ENCODE peak calls at places on chromosomes 3 and 15, in four cellular contexts. T, A, D and W are unnamed samples.

GRCh38 chr3:196348698-196349097 is 10.5 kb upstream of the TM4SF19 start:
- DNase-seq in T (no peak), A (no peak), D (no peak), W (no peak)

GRCh38 chr3:3998140-3998977 is 199.1 kb downstream of the LRRN1 start:
- DNase-seq in T (peak; percentile 52), A (peak; percentile 23), D (peak; percentile 65), W (peak; percentile 58)

GRCh38 chr3:191369081-191370010 is 39.0 kb upstream of the UTS2B start:
- DNase-seq in T (no peak), A (no peak), D (no peak), W (no peak)

GRCh38 chr15:63764124-63764827 is 69.5 kb downstream of the HERC1 start:
- DNase-seq in T (no peak), A (no peak), D (no peak), W (no peak)

GRCh38 chr3:3802021-3802420 is 2.8 kb downstream of the LRRN1 start:
- DNase-seq in T (no peak), A (no peak), D (no peak), W (no peak)

GRCh38 chr3:195770081-195770840 is 41.5 kb downstream of the MUC4 start:
- DNase-seq in T (no peak), A (no peak), D (no peak), W (no peak)

GRCh38 chr3:35012210-35012609 is 627.1 kb upstream of the ARPP21 start:
- DNase-seq in T (no peak), A (no peak), D (no peak), W (peak; percentile 26)

GRCh38 chr3:172675371-172676193 is 35.3 kb downstream of the NCEH1 start:
- DNase-seq in T (peak; percentile 53), A (no peak), D (peak; percentile 65), W (no peak)

GRCh38 chr3:151290673-151291072 is 12.3 kb upstream of the P2RY14 start:
- DNase-seq in T (no peak), A (no peak), D (no peak), W (peak; percentile 48)

GRCh38 chr3:161295325-161295724 is 74.2 kb downstream of the NMD3 start:
- DNase-seq in T (peak; percentile 8), A (no peak), D (no peak), W (no peak)

GRCh38 chr15:57251941-57252340 is 124.4 kb upstream of the CGNL1 start:
- DNase-seq in T (no peak), A (no peak), D (no peak), W (no peak)

GRCh38 chr15:96270581-96271172 is 59.8 kb upstream of the NR2F2 start:
- DNase-seq in T (peak; percentile 87), A (no peak), D (no peak), W (peak; percentile 42)

GRCh38 chr3:150149651-150150051 is 179.0 kb upstream of the PFN2 start:
- DNase-seq in T (no peak), A (no peak), D (no peak), W (no peak)

GRCh38 chr3:134083626-134084229 is 54.0 kb upstream of the SLCO2A1 start:
- DNase-seq in T (no peak), A (no peak), D (no peak), W (no peak)

GRCh38 chr15:71599404-71600225 is 210.7 kb upstream of the NR2E3 start:
- DNase-seq in T (no peak), A (no peak), D (no peak), W (no peak)

GRCh38 chr15:64690008-64690407 is 85.4 kb downstream of the RBPMS2 start:
- DNase-seq in T (no peak), A (no peak), D (no peak), W (no peak)

GRCh38 chr3:171788546-171789351 is 21.5 kb downstream of the PLD1 start:
- DNase-seq in T (peak; percentile 63), A (no peak), D (peak; percentile 46), W (no peak)

GRCh38 chr3:126005951-126006350 is 37.0 kb downstream of the ROPN1B start:
- DNase-seq in T (no peak), A (no peak), D (no peak), W (no peak)

GRCh38 chr3:79380581-79380980 is 387.2 kb downstream of the ROBO1 start:
- DNase-seq in T (no peak), A (no peak), D (no peak), W (no peak)

GRCh38 chr3:101803152-101803782 is 24.3 kb downstream of the NXPE3 start:
- DNase-seq in T (peak; percentile 74), A (no peak), D (peak; percentile 72), W (peak; percentile 54)

GRCh38 chr3:31543375-31543774 is 10.7 kb downstream of the STT3B start:
- DNase-seq in T (no peak), A (no peak), D (no peak), W (no peak)

GRCh38 chr3:131031660-131032059 is 5.0 kb downstream of the NEK11 start:
- DNase-seq in T (no peak), A (no peak), D (no peak), W (no peak)

GRCh38 chr3:131036200-131036816 is 9.6 kb downstream of the NEK11 start:
- DNase-seq in T (no peak), A (no peak), D (no peak), W (peak; percentile 12)

GRCh38 chr3:131038326-131038725 is 11.6 kb downstream of the NEK11 start:
- DNase-seq in T (no peak), A (no peak), D (no peak), W (no peak)

GRCh38 chr3:131033480-131034080 is 6.9 kb downstream of the NEK11 start:
- DNase-seq in T (peak; percentile 43), A (no peak), D (peak; percentile 57), W (peak; percentile 40)

GRCh38 chr3:131036986-131037385 is 10.3 kb downstream of the NEK11 start:
- DNase-seq in T (no peak), A (no peak), D (no peak), W (no peak)
- TF ChIP-seq PHF8 in T (no peak), A (no peak), D (no peak), W (no peak)

DNA sequence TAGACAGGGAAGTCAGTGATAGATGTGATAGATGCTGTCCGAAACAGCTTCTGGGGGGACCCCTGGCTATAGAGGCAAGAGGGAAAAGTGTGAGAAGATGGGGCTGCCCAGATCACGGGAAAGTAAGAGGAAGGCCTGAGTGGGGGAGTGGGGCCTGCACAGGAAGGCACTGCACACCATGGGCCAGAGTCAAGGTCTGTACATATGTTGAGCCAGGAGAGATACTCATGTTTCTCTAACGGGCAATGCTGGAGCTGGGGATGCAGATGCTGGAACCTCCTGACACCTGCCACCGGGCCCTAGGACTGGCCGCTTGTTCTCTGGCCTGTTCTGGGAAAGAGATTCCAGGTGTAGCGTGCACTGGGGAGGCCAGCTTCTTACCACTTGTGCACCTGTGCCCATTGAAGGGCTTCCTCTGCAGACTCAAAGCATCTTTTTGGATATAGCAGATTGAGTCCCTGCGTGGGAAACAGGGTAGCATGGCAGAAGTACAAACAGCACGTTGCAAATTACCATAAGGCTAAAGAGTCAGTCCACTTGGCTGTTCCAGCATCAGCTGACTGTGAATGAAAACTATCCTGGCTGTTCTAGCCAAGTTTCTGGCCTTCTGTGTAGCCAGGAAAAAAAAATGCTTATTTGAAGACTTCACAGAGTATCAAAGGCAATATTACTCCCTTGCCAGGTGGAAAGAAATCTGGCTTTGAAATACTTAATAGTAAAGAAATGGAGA is 77.1 kb upstream of the GSK3B start:
- DNase-seq in T (no peak), A (no peak), D (no peak), W (no peak)
- TF ChIP-seq PHF8 in T (no peak), A (no peak), D (no peak), W (no peak)

GRCh38 chr3:169811606-169812123 is 1.0 kb upstream of the LRRIQ4 start:
- DNase-seq in T (no peak), A (no peak), D (no peak), W (no peak)

GRCh38 chr3:169812124-169812843 is 386 bp upstream of the LRRIQ4 start:
- DNase-seq in T (no peak), A (no peak), D (no peak), W (no peak)

GRCh38 chr3:169815590-169816150 is 3.0 kb upstream of the LRRC34 start:
- DNase-seq in T (no peak), A (no peak), D (no peak), W (no peak)

GRCh38 chr3:169812844-169813677 is at the start of the genes LRRC34 and LRRIQ4:
- DNase-seq in T (no peak), A (peak; percentile 83), D (no peak), W (no peak)

GRCh38 chr3:169813757-169814517 is 1.2 kb upstream of the LRRC34 start:
- DNase-seq in T (peak; percentile 33), A (peak; percentile 54), D (no peak), W (peak; percentile 42)
- TF ChIP-seq PHF8 in T (no peak), A (no peak), D (no peak), W (no peak)

GRCh38 chr3:192795021-192795420 is 67.7 kb upstream of the FGF12 start:
- DNase-seq in T (no peak), A (no peak), D (no peak), W (no peak)
- TF ChIP-seq PHF8 in T (no peak), A (no peak), D (no peak), W (no peak)

GRCh38 chr15:39851505-39852082 is 68.5 kb downstream of the GPR176 start:
- DNase-seq in T (no peak), A (no peak), D (no peak), W (no peak)
- TF ChIP-seq PHF8 in T (no peak), A (no peak), D (no peak), W (no peak)

GRCh38 chr3:156677536-156677935 is 3.1 kb downstream of the TIPARP start:
- DNase-seq in T (no peak), A (no peak), D (no peak), W (no peak)
- TF ChIP-seq PHF8 in T (no peak), A (no peak), D (no peak), W (no peak)

GRCh38 chr3:138867996-138868395 is 33.3 kb upstream of the PIK3CB start:
- DNase-seq in T (no peak), A (no peak), D (no peak), W (no peak)

GRCh38 chr3:138863776-138864113 is 29.0 kb upstream of the PIK3CB start:
- DNase-seq in T (no peak), A (no peak), D (no peak), W (no peak)

GRCh38 chr3:138861755-138862333 is 27.1 kb upstream of the PIK3CB start:
- DNase-seq in T (no peak), A (no peak), D (peak; percentile 42), W (peak; percentile 10)

GRCh38 chr3:138862924-138863775 is 28.4 kb upstream of the PIK3CB start:
- DNase-seq in T (peak; percentile 97), A (no peak), D (peak; percentile 84), W (peak; percentile 88)

DNA sequence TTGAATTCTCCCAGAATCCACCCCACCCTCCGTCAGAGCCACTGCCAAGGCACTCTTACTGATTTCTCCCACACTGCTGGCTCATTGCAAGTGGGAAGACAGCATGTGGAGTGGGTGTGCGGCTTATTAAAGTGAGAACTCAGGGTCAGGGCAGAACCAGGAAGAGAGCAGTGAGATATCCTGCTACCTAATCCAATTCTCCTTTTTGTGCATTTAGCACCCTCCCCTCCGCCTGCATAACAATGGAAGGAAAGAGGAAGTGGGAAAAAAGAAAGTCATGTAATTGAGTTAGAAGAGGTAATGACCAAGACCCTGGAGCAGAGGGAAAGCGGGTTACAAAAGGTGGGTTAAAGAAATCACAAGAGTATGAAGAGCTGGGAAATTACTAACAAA is 27.8 kb upstream of the PIK3CB start:
- DNase-seq in T (no peak), A (no peak), D (peak; percentile 44), W (peak; percentile 15)
- TF ChIP-seq PHF8 in T (no peak), A (no peak), D (peak; percentile 22), W (no peak)

GRCh38 chr3:181629701-181630100 is 82.0 kb upstream of the SOX2 start:
- DNase-seq in T (no peak), A (no peak), D (no peak), W (no peak)
- TF ChIP-seq PHF8 in T (no peak), A (no peak), D (no peak), W (no peak)

GRCh38 chr3:124097362-124098120 is 105.6 kb upstream of the ROPN1 start:
- DNase-seq in T (no peak), A (no peak), D (no peak), W (no peak)
- TF ChIP-seq PHF8 in T (no peak), A (no peak), D (no peak), W (no peak)